ENCODE peak calls at places on chromosomes 3 and 15, in six cellular contexts. Y is mesenchymal stem cell, C is neuronal stem cell, B is IMR-90, P is H9, M is H1. E is an unnamed sample.

GRCh38 chr3:73622135-73622534 is 2.6 kb downstream of the PDZRN3 start:
- DNase-seq in P (peak), Y (peak), M (no peak), C (no peak), B (peak), E (no peak)

GRCh38 chr15:66729339-66729951 is 27.4 kb downstream of the SMAD6 start:
- DNase-seq in Y (peak), P (no peak), B (no peak), M (no peak), C (no peak), E (no peak)

GRCh38 chr3:114212646-114213045 is 24.7 kb downstream of the ZNF80 start:
- DNase-seq in Y (no peak), C (no peak), M (no peak), B (no peak), P (no peak), E (peak)

GRCh38 chr3:16813336-16813735 is 71.4 kb upstream of the PLCL2 start:
- DNase-seq in P (no peak), C (no peak), Y (no peak), B (no peak), M (no peak), E (no peak)

GRCh38 chr3:188707396-188708288 is 464.1 kb upstream of the TPRG1 start:
- DNase-seq in P (no peak), C (no peak), M (no peak), B (peak), Y (no peak), E (no peak)

GRCh38 chr3:160027541-160028195 is 39.0 kb downstream of the IL12A start:
- DNase-seq in Y (peak), M (no peak), B (peak), P (no peak), C (no peak), E (no peak)

GRCh38 chr3:17730318-17730967 is 12.0 kb downstream of the TBC1D5 start:
- DNase-seq in C (no peak), Y (peak), P (no peak), M (no peak), B (peak), E (peak)

GRCh38 chr15:64828985-64829384 is 3.5 kb upstream of the PIF1 start:
- DNase-seq in B (peak), P (no peak), Y (no peak), C (no peak), M (no peak), E (no peak)

DNA sequence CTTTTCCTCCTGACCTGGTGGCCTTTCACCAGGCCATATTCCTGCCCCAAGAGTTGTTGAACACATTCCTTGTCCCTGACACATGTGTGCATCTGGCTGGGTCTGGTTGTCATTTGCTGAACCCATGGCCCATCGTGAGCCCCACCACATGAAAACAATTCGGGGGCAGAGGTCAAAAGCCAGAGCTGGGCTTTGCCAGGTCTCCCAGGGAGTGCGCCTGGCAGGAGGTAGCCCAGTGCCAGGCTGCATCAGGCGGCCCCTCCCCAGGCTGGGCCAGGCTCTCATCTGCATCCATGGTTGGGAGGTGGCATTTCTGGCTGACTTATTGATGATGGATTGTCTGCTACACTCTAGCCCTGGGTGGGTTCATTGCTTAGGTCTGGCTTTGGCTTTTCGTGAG is 30.9 kb downstream of the SPSB4 start:
- DNase-seq in Y (no peak), M (no peak), B (no peak), C (no peak), P (no peak), E (no peak)
- H2BK15ac ChIP-seq in Y (no peak), M (peak), B (no peak), C (peak), P (no peak), E (no peak)

GRCh38 chr15:67790610-67791319 is 34.5 kb upstream of the SKOR1 start:
- DNase-seq in C (no peak), B (no peak), P (peak), Y (no peak), M (no peak), E (no peak)
- H3K4me2 ChIP-seq in C (no peak), B (no peak), P (peak), Y (no peak), M (peak), E (no peak)

GRCh38 chr3:127222664-127223063 is 29.7 kb downstream of the PRR23E start:
- DNase-seq in C (no peak), B (no peak), P (no peak), M (no peak), Y (no peak), E (no peak)
- H2BK15ac ChIP-seq in C (peak), B (no peak), P (no peak), M (no peak), Y (no peak), E (no peak)

DNA sequence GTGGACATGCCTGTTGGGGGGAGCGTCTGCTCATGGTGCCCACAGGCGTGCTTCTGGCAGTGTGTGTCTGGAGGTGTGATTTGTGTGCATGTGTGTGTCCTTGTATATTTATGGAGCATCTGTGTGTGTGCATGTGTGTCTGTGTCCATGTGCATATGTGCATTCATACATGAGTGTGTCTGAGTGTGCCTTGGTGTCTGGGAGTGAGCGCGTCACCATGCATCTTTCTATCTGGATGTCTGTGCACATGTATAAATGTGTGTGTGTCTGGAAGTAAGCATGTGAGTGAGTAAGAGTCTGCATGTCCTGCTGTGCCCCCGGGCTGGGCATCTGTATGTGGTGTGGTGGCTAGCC is 58.1 kb upstream of the PRR23E start:
- DNase-seq in C (no peak), M (no peak), Y (no peak), P (no peak), B (no peak), E (no peak)
- H3K4me2 ChIP-seq in C (peak), M (peak), Y (no peak), P (no peak), B (no peak), E (no peak)

E was measured in mesendoderm.